ENCODE peak calls at places on chromosomes 5 and 9, in nine cellular contexts. B, F, S, J, I, A, G, H and E are unnamed samples.

GRCh38 chr9:69221036-69221435 is 47.0 kb downstream of the TJP2 start:
- DNase-seq in J (no peak), A (no peak), G (no peak), B (no peak), S (no peak), H (no peak), I (no peak), F (no peak), E (no peak)

GRCh38 chr9:109576762-109577161 is 78.7 kb upstream of the PTPN3 start:
- DNase-seq in H (no peak), J (no peak), B (no peak), I (no peak), G (no peak), A (no peak), S (no peak), F (no peak), E (no peak)

GRCh38 chr5:138569759-138570158 is 5.4 kb downstream of the HSPA9 start:
- DNase-seq in J (no peak), I (no peak), H (no peak), F (no peak), A (no peak), G (no peak), B (no peak), S (no peak), E (no peak)

GRCh38 chr9:114056527-114056926 is 21.6 kb downstream of the AMBP start:
- DNase-seq in I (no peak), F (no peak), H (peak), S (no peak), G (peak), A (no peak), B (no peak), J (no peak), E (no peak)

GRCh38 chr9:114662081-114662989 is 4.7 kb upstream of the TEX53 start:
- DNase-seq in G (peak), F (no peak), H (no peak), I (peak), S (no peak), J (no peak), B (peak), A (peak), E (peak)

GRCh38 chr9:89605181-89606048 is 603 bp downstream of the GADD45G start:
- DNase-seq in S (peak), B (peak), I (no peak), J (peak), G (peak), F (no peak), H (peak), A (no peak), E (peak)

GRCh38 chr9:132671620-132672412 is 1.6 kb downstream of the GTF3C4 start:
- DNase-seq in G (no peak), J (no peak), S (no peak), H (no peak), I (no peak), A (no peak), F (no peak), B (no peak), E (no peak)

GRCh38 chr5:129820-130219 is 37.9 kb downstream of the PLEKHG4B start:
- DNase-seq in F (no peak), S (no peak), J (no peak), A (no peak), I (no peak), B (no peak), G (no peak), H (no peak), E (no peak)

GRCh38 chr5:24643255-24643654 is 1.5 kb downstream of the CDH10 start:
- DNase-seq in S (no peak), G (no peak), I (no peak), B (no peak), J (no peak), A (no peak), F (no peak), H (no peak), E (no peak)

GRCh38 chr5:95725937-95726810 is 5.0 kb upstream of the RHOBTB3 start:
- DNase-seq in F (no peak), J (no peak), B (no peak), I (no peak), G (no peak), H (no peak), S (no peak), A (no peak), E (no peak)
- TF ChIP-seq POLR2A in F (no peak), J (no peak), B (no peak), I (no peak), G (no peak), H (no peak), S (no peak), A (no peak), E (no peak)

GRCh38 chr9:127788337-127789011 is 2.6 kb downstream of the CDK9 start:
- DNase-seq in G (no peak), S (no peak), I (no peak), H (no peak), B (no peak), F (no peak), J (no peak), A (no peak), E (no peak)
- TF ChIP-seq POLR2A in G (no peak), S (no peak), I (no peak), H (no peak), B (no peak), F (peak), J (no peak), A (no peak), E (no peak)

DNA sequence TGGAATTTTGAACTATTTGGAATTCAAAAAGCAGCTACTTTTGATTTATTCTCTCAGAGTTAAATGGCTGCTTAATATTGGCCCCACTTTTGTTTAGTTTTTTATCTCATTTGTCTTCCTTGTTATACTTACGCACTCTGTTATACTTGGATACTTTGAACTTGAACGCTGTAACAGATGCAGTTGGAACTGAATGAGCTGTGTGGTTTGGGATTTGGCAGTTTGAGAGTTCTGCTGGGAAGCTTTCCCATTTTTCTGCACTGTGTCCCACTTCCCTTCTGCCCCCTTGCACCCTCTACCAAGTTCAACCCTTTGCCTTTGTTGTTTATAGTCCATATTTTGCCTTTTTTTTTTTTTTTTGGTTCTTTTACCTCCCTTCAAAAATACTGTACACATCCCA is 3.8 kb downstream of the RHOBTB3 start:
- DNase-seq in A (no peak), F (no peak), S (no peak), G (no peak), J (no peak), I (no peak), B (no peak), H (no peak), E (no peak)
- TF ChIP-seq POLR2A in A (no peak), F (no peak), S (no peak), G (no peak), J (no peak), I (no peak), B (no peak), H (no peak), E (no peak)

GRCh38 chr9:34376596-34377401 is at the start of gene MYORG:
- DNase-seq in B (peak), H (peak), J (peak), G (peak), A (peak), I (peak), F (peak), S (peak), E (peak)
- TF ChIP-seq POLR2A in B (peak), H (no peak), J (peak), G (no peak), A (peak), I (peak), F (peak), S (peak), E (peak)